ENCODE peak calls at places on chromosomes 3 and 15, in ten cellular contexts. K is fibroblast of lung, U is PC-9, G is left ventricle myocardium inferior, S is upper lobe of left lung, A is fibroblast of villous mesenchyme, T is HepG2, W is thoracic aorta, N is gastrocnemius medialis, H is WERI-Rb-1. M is an unnamed sample.

GRCh38 chr15:25410649-25411048 is 28.2 kb downstream of the UBE3A start:
- DNase-seq in N (no peak), U (no peak), G (no peak), T (no peak), W (no peak), H (no peak), S (no peak), A (peak; percentile 90), K (peak; percentile 76), M (no peak)

GRCh38 chr3:166864473-166865467 is 515.3 kb downstream of the ZBBX start:
- DNase-seq in A (no peak), K (no peak), S (peak; percentile 34), N (no peak), W (no peak), U (no peak), T (no peak), G (no peak), H (no peak), M (no peak)

GRCh38 chr3:40309925-40310635 is 573 bp downstream of the EIF1B start:
- DNase-seq in W (no peak), N (no peak), U (no peak), T (peak; percentile 35), K (peak; percentile 45), A (peak; percentile 58), G (peak; percentile 55), H (no peak), S (peak; percentile 93), M (no peak)

GRCh38 chr3:119330858-119331257 is 36.7 kb downstream of the ARHGAP31 start:
- DNase-seq in H (no peak), T (no peak), K (no peak), S (no peak), U (no peak), W (no peak), G (no peak), A (peak; percentile 48), N (no peak), M (no peak)

GRCh38 chr3:41418961-41419691 is 219.8 kb downstream of the CTNNB1 start:
- DNase-seq in W (no peak), T (peak; percentile 15), K (peak; percentile 80), H (no peak), N (no peak), S (no peak), G (no peak), A (peak; percentile 33), U (peak; percentile 12), M (no peak)

GRCh38 chr3:197362086-197362485 is 63.7 kb upstream of the DLG1 start:
- DNase-seq in U (no peak), K (no peak), N (no peak), A (no peak), T (no peak), S (no peak), W (no peak), H (no peak), G (no peak), M (no peak)

GRCh38 chr15:70748281-70748747 is 15.0 kb downstream of the UACA start:
- DNase-seq in A (no peak), H (no peak), W (no peak), U (no peak), T (no peak), G (peak; percentile 71), N (peak; percentile 78), K (peak; percentile 37), S (no peak), M (no peak)

GRCh38 chr3:149609595-149609994 is 48.2 kb downstream of the WWTR1 start:
- DNase-seq in S (no peak), A (no peak), K (no peak), G (no peak), H (no peak), T (peak; percentile 95), W (no peak), N (no peak), U (no peak), M (no peak)

GRCh38 chr15:100710213-100710612 is 107.8 kb downstream of the ASB7 start:
- DNase-seq in K (no peak), W (no peak), G (no peak), A (no peak), N (no peak), T (no peak), H (no peak), S (no peak), U (no peak), M (no peak)

GRCh38 chr3:51371943-51372557 is 13.0 kb upstream of the MANF start:
- DNase-seq in G (no peak), S (no peak), A (peak; percentile 81), W (no peak), T (peak; percentile 55), U (peak; percentile 50), K (peak; percentile 87), N (no peak), H (peak; percentile 81), M (peak; percentile 49)

GRCh38 chr15:45387379-45388007 is 9.1 kb upstream of the GATM start:
- DNase-seq in U (no peak), W (no peak), N (no peak), S (no peak), G (no peak), A (peak; percentile 23), K (no peak), T (peak; percentile 88), H (no peak), M (no peak)

GRCh38 chr3:106728315-106728821 is 648.9 kb upstream of the CCDC54 start:
- DNase-seq in K (peak; percentile 87), A (peak; percentile 83), N (no peak), H (no peak), S (no peak), G (no peak), U (peak; percentile 28), W (peak; percentile 21), T (no peak), M (peak; percentile 96)

GRCh38 chr3:144028798-144029411 is 57.3 kb downstream of the DIPK2A start:
- DNase-seq in U (no peak), K (no peak), A (no peak), S (no peak), N (no peak), T (no peak), G (no peak), W (no peak), H (no peak), M (no peak)

GRCh38 chr15:44598066-44598465 is 61.1 kb downstream of the EIF3J start:
- DNase-seq in A (no peak), S (no peak), W (no peak), K (no peak), T (no peak), U (no peak), N (no peak), H (no peak), G (no peak), M (no peak)

GRCh38 chr3:10357592-10358308 is 36.8 kb upstream of the SEC13 start:
- DNase-seq in S (peak; percentile 42), W (no peak), A (peak; percentile 91), U (no peak), H (no peak), K (peak; percentile 93), T (no peak), G (no peak), N (no peak), M (peak; percentile 72)

GRCh38 chr3:58507356-58508062 is 15.6 kb downstream of the KCTD6 start:
- DNase-seq in U (no peak), G (no peak), N (no peak), W (no peak), A (no peak), K (no peak), H (no peak), T (no peak), S (no peak), M (no peak)
- TF ChIP-seq CTCF in U (no peak), G (no peak), N (no peak), W (no peak), A (no peak), K (no peak), H (no peak), T (no peak), S (no peak), M (no peak)

DNA sequence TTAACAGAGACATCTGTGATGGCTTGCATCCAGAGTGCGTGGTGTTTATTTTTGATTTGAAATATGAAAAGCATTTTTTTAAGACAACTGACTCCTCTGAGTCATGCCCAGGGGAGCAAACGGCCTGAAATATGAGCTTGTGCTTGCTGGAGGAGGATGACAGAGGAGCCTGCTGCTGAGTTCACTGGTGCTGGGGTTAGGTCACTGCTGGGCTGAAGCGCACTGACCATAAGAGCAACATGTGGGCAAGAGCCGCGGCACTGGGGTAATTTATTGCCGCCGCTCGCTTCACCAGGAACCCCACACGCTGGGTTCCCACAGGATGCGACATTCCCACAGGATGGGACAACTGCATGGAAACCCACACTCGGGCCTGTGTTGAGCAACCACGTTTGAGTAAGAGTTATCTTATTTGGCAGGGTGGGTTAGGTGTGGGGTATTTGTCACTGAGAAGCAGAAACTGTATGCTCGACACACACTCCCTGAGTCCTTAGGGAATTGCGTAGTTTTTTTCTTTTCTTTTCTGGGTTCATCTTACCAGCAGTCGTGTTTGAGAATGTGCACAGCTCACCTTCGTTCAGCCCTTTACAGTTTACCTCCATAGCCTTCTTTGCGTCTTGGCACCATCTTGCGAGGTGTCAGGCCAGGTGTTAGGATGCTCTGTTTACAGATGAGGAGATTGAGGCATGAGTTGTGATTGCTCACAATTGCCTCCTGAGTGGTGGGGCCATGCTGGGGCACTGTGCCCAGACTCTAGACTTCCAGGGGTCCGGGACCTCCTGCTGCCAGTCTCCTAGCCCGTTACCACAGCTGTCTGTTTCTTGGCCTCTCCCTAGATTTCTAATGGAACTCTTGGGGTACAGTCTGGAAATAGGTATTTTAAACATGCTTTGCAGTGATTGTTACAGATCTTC is 60.4 kb downstream of the SMAD3 start:
- DNase-seq in S (no peak), K (peak; percentile 100), N (peak; percentile 96), A (peak; percentile 100), W (peak; percentile 77), H (no peak), G (peak; percentile 79), T (no peak), U (peak; percentile 83), M (peak; percentile 98)
- H3K4me3 ChIP-seq in S (no peak overlapping the region), K (peak overlapping the region; percentile 2), N (peak overlapping the region; percentile 9), A (peak overlapping the region; percentile 41), W (peak overlapping the region; percentile 28), H (no peak overlapping the region), G (peak overlapping the region; percentile 31), T (no peak overlapping the region), U (peak overlapping the region; percentile 74), M (peak overlapping the region; percentile 3)

GRCh38 chr3:180804871-180805430 is 107.5 kb upstream of the FXR1 start:
- DNase-seq in H (peak; percentile 53), N (no peak), A (peak; percentile 24), T (peak; percentile 29), G (no peak), W (no peak), S (no peak), U (peak; percentile 14), K (peak; percentile 49), M (no peak)

DNA sequence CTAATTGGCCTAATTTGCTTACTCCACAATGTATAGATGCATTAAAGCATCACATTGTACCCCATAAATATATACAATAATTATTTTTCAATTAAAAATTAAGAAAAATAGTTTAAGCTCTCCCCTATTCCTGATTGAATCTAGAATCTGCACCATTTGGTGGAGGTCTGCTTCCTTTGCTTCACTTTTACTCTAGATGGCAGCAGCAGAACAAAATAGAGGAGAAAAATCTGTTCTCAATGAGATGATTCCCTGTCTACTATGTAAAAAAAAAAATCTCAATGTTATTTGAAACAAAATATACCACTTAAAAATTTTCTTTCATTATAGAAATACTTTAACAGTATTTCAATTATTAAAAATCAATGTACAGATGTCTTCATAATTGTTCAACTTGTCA is 109.6 kb upstream of the FXR1 start:
- DNase-seq in N (no peak), W (no peak), K (peak; percentile 37), G (no peak), U (no peak), T (peak; percentile 28), S (no peak), H (no peak), A (peak; percentile 18), M (no peak)
- TF ChIP-seq CTCF in N (peak; percentile 64), W (peak; percentile 18), K (peak; percentile 51), G (peak; percentile 67), U (peak; percentile 70), T (peak; percentile 59), S (no peak), H (peak; percentile 19), A (peak; percentile 51), M (peak; percentile 42)

GRCh38 chr3:188584162-188584529 is 430.2 kb downstream of the LPP start:
- DNase-seq in H (no peak), T (no peak), N (peak; percentile 17), W (no peak), K (peak; percentile 77), G (no peak), S (no peak), U (peak; percentile 9), A (peak; percentile 87), M (peak; percentile 32)
- H3K4me3 ChIP-seq in H (no peak overlapping the region), T (no peak overlapping the region), N (peak overlapping the region; percentile 44), W (peak overlapping the region; percentile 9), K (no peak overlapping the region), G (no peak overlapping the region), S (no peak overlapping the region), U (no peak overlapping the region), A (no peak overlapping the region), M (no peak overlapping the region)

M was measured in AG09309.